ENCODE peak calls at places on chromosome 10, in four cellular contexts. C is HepG2, Q is WTC11, M is GM12878. V is an unnamed sample.

GRCh38 chr10:31322647-31323046 is 3.6 kb downstream of the ZEB1 start:
- DNase-seq in C (no peak), Q (no peak), M (no peak), V (no peak)

GRCh38 chr10:75406158-75407065 is 4.8 kb upstream of the ZNF503 start:
- DNase-seq in C (no peak), Q (no peak), M (no peak), V (no peak)

GRCh38 chr10:50360077-50360476 is 108.8 kb upstream of the ASAH2 start:
- DNase-seq in C (no peak), Q (no peak), M (no peak), V (no peak)

GRCh38 chr10:75097666-75098285 is 13.7 kb upstream of the SAMD8 start:
- DNase-seq in C (peak; percentile 20), Q (no peak), M (no peak), V (no peak)

GRCh38 chr10:23157691-23158369 is 34.3 kb upstream of the PTF1A start:
- DNase-seq in C (peak; percentile 63), Q (no peak), M (no peak), V (peak; percentile 55)

GRCh38 chr10:133388973-133389818 is 4.8 kb upstream of the MTG1 start:
- DNase-seq in C (no peak), Q (no peak), M (peak; percentile 99), V (peak; percentile 23)

GRCh38 chr10:21494221-21495001 is 31.1 kb downstream of the SKIDA1 start:
- DNase-seq in C (no peak), Q (peak; percentile 49), M (no peak), V (no peak)

GRCh38 chr10:53664620-53665019 is 892.0 kb upstream of the MBL2 start:
- DNase-seq in C (no peak), Q (no peak), M (no peak), V (no peak)

GRCh38 chr10:37379991-37380390 is 254.6 kb downstream of the ANKRD30A start:
- DNase-seq in C (no peak), Q (no peak), M (no peak), V (no peak)

GRCh38 chr10:50528206-50528605 is 95.5 kb downstream of the SGMS1 start:
- DNase-seq in C (no peak), Q (no peak), M (no peak), V (no peak)

GRCh38 chr10:104117839-104118323 is 4.1 kb upstream of the SFR1 start:
- DNase-seq in C (no peak), Q (no peak), M (no peak), V (no peak)

GRCh38 chr10:9038146-9038714 is 983.7 kb downstream of the GATA3 start:
- DNase-seq in C (no peak), Q (no peak), M (no peak), V (no peak)

GRCh38 chr10:131618587-131619267 is 282.1 kb upstream of the PPP2R2D start:
- DNase-seq in C (no peak), Q (no peak), M (no peak), V (no peak)

GRCh38 chr10:131620904-131621303 is 279.9 kb upstream of the PPP2R2D start:
- DNase-seq in C (no peak), Q (no peak), M (no peak), V (no peak)

GRCh38 chr10:131620314-131620713 is 280.5 kb upstream of the PPP2R2D start:
- DNase-seq in C (no peak), Q (no peak), M (no peak), V (no peak)

GRCh38 chr10:131625041-131625440 is 275.8 kb upstream of the PPP2R2D start:
- DNase-seq in C (no peak), Q (no peak), M (no peak), V (no peak)

DNA sequence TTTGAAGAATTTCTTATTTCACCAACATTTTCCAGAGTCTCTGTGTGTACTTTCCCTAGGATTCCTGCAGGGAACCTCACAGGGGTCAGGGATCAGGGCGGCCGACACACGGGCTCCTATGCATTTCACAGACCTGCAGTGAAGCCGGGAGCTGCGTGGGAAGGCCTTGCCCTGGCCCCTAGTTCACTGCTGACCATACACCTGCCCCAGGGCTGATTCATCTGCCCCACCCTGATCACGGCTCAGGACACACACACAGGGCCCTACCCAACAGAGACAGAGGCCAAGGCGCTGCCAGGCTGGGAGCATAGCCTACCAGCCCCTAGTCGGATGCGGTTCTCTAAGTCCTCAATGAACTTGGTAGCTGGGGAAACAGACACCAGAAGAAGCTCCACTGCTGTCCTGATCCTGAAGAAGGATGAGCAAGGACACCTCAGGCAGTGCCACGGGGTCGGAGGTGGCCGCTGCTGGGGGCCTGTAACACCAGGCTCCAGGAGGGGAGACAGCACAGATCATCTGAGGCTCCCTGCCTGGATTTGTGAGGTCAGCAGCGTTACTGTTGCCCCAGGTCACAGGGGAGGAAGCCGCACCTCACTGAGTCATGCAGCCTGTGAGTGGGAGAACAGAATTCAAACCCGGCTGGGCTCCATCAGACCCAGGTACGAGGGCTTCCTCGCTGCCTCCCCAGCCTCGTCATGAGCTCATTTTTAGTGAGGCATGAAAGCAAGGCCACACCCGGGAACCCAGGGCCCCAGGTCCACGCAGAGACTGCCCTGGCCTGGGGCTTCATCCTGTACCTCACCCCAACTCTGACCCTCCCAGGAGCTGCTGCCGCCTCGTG is 278.8 kb upstream of the PPP2R2D start:
- DNase-seq in C (no peak), Q (no peak), M (no peak), V (no peak)
- TF ChIP-seq ETV6 in C (no peak), Q (no peak), M (no peak), V (no peak)

GRCh38 chr10:19931886-19932285 is 115.7 kb downstream of the PLXDC2 start:
- DNase-seq in C (no peak), Q (no peak), M (no peak), V (no peak)

GRCh38 chr10:19933772-19934171 is 117.5 kb downstream of the PLXDC2 start:
- DNase-seq in C (no peak), Q (no peak), M (no peak), V (no peak)

GRCh38 chr10:19932806-19933371 is 116.7 kb downstream of the PLXDC2 start:
- DNase-seq in C (no peak), Q (no peak), M (no peak), V (no peak)

GRCh38 chr10:19929466-19930140 is 113.4 kb downstream of the PLXDC2 start:
- DNase-seq in C (no peak), Q (no peak), M (no peak), V (no peak)

DNA sequence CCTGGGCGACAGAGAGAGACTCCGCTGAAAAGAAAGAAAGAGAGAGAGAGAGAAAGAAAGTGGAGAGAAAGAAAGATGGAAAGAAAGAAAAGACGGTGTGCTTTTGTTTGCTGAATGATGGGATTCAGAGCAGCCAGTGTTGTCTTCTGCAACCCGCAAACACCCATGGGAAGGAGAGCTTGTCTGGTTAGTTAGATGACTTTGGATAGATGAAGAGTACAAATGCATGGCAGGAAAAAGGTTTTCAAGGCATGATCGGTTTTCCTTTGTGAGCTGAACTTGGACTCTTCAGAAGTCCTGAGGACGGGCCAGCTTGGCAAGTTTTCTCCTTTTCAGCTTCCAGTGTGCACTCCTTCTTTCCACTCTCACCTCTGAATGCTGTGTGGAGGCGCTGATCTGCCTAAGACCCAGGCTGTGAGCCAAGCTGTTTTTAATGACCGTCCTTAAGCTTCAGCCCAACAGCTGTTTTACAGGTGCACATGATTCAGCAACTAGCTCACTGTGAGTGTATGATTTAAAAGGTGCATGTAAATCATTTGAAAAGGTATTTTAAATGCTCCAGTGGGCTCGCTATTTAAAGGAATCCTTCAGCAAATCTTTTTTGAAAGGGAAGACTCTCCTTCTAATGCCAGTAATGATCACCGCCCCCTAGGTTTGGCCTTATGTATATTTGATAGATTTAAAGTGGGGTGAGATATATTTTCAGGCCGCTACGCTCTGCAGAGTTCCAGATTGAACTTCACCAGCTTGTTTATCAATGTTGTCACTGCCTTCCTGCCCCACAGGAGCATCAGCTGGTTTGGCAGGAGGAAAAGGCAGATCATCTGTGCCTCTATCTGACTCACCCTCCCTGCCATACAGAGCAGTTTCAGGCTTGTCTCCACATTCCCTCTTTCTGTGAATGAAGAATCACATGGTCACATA is 115.0 kb downstream of the PLXDC2 start:
- DNase-seq in C (no peak), Q (no peak), M (no peak), V (no peak)
- TF ChIP-seq ETV6 in C (no peak), Q (no peak), M (no peak), V (no peak)

GRCh38 chr10:120972259-120972658 is 121.1 kb downstream of the WDR11 start:
- DNase-seq in C (no peak), Q (no peak), M (no peak), V (no peak)

GRCh38 chr10:120970595-120971529 is 119.7 kb downstream of the WDR11 start:
- DNase-seq in C (no peak), Q (no peak), M (no peak), V (no peak)

GRCh38 chr10:120971671-120972070 is 120.5 kb downstream of the WDR11 start:
- DNase-seq in C (no peak), Q (no peak), M (no peak), V (no peak)

GRCh38 chr10:120966657-120967045 is 115.5 kb downstream of the WDR11 start:
- DNase-seq in C (no peak), Q (no peak), M (no peak), V (no peak)

DNA sequence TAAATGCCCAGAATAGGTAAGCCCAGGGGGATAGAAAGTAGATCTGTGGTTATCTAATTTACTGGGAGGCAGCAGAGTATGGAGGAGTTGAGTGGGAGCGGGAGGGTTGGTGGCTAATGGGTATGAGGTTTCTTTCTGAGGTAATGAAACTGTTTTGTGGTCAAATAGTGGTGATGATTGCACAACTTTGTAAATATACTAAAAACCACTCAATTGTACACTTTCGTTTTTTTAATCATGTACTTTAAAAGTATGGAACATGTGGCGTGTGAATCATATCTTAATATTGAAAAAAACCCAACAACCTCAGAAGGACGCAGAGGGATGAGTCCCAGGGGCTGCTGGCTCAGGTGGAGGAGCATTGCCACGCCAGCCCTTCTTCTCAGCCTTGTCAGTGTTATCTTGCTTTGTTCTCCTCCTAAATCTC is 118.1 kb downstream of the WDR11 start:
- DNase-seq in C (no peak), Q (no peak), M (peak; percentile 40), V (no peak)
- TF ChIP-seq ETV6 in C (no peak), Q (no peak), M (no peak), V (no peak)

DNA sequence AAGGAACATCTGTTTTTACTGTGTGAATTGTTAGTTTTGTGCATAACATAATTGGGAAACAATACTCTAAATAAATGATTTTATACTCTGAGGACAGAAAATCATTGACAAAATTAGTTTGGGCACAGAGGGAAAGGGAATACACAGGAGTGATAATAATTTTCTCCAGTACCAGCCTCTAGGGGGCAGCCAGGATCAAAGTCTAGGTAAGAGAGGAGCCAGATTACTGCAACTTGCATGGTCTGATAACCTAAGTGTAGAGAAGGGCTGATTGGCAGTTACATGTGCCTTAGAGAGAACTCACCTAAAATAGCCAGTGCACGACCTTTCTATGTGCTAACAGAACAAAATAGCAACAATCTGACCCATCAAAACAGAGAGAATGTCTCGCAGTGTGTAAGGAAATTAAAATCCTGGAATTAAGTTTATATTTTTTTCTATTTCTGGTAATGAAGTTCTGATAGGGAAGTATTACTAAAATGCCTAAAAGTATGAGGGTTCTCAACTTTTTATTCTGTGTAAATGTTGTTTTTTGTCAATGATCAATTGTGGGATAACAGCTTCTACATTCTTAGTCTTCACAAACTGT is 66.3 kb downstream of the EXOC6 start:
- DNase-seq in C (peak; percentile 68), Q (peak; percentile 70), M (no peak), V (peak; percentile 44)
- TF ChIP-seq ETV6 in C (no peak), Q (no peak), M (no peak), V (no peak)